ENCODE peak calls at places on chromosomes 6 and 20, in eight cellular contexts. G, D, J, B, E, M, A and K are unnamed samples. For H3K4me1, the result is how much of the 10 kb centered on the place peaks cover.

GRCh38 chr6:49504666-49505065 is 4.9 kb downstream of the GLYATL3 start:
- DNase-seq in G (no peak), D (no peak), J (no peak), B (no peak), E (no peak), M (no peak), A (no peak), K (no peak)

GRCh38 chr6:159875194-159875593 is 15.6 kb upstream of the MAS1 start:
- DNase-seq in G (no peak), D (no peak), J (no peak), B (no peak), E (no peak), M (no peak), A (no peak), K (no peak)

GRCh38 chr20:46145646-46146045 is 27.5 kb downstream of the CD40 start:
- DNase-seq in G (no peak), D (no peak), J (no peak), B (no peak), E (no peak), M (no peak), A (no peak), K (no peak)

GRCh38 chr20:44615169-44615791 is 32.9 kb downstream of the PKIG start:
- DNase-seq in G (no peak), D (no peak), J (peak), B (no peak), E (no peak), M (peak), A (peak), K (no peak)

GRCh38 chr20:25023316-25023715 is 30.8 kb upstream of the APMAP start:
- DNase-seq in G (no peak), D (no peak), J (no peak), B (no peak), E (no peak), M (no peak), A (no peak), K (peak)

GRCh38 chr6:35727206-35727934 is 9.5 kb upstream of the ARMC12 start:
- DNase-seq in G (no peak), D (peak), J (peak), B (peak), E (peak), M (peak), A (no peak), K (peak)

GRCh38 chr6:111024661-111025060 is 42.8 kb downstream of the RPF2 start:
- DNase-seq in G (no peak), D (no peak), J (no peak), B (no peak), E (no peak), M (no peak), A (no peak), K (no peak)

GRCh38 chr6:18405477-18406293 is 18.5 kb downstream of the RNF144B start:
- DNase-seq in G (peak), D (peak), J (no peak), B (no peak), E (no peak), M (peak), A (no peak), K (no peak)

GRCh38 chr20:18986895-18987580 is 173.5 kb downstream of the SCP2D1 start:
- DNase-seq in G (no peak), D (no peak), J (no peak), B (no peak), E (peak), M (no peak), A (no peak), K (no peak)

GRCh38 chr20:13183005-13183404 is 38.1 kb upstream of the ISM1 start:
- DNase-seq in G (no peak), D (peak), J (no peak), B (no peak), E (no peak), M (no peak), A (no peak), K (no peak)

GRCh38 chr20:48738094-48738398 is 89.8 kb downstream of the PREX1 start:
- DNase-seq in G (no peak), D (no peak), J (no peak), B (no peak), E (no peak), M (no peak), A (no peak), K (no peak)
- H3K4me1 ChIP-seq in G (under half), D (under half), J (under half), B (under half), E (under half), M (under half), A (under half), K (under half)

GRCh38 chr6:154499854-154500589 is 10.5 kb downstream of the CNKSR3 start:
- DNase-seq in G (no peak), D (no peak), J (no peak), B (no peak), E (no peak), M (no peak), A (no peak), K (no peak)

GRCh38 chr6:154496191-154496590 is 14.3 kb downstream of the CNKSR3 start:
- DNase-seq in G (no peak), D (no peak), J (no peak), B (no peak), E (no peak), M (no peak), A (no peak), K (no peak)

GRCh38 chr6:154494592-154494991 is 15.9 kb downstream of the CNKSR3 start:
- DNase-seq in G (no peak), D (no peak), J (no peak), B (no peak), E (no peak), M (no peak), A (no peak), K (no peak)

GRCh38 chr6:154498340-154498934 is 12.0 kb downstream of the CNKSR3 start:
- DNase-seq in G (no peak), D (peak), J (no peak), B (no peak), E (no peak), M (peak), A (no peak), K (no peak)

DNA sequence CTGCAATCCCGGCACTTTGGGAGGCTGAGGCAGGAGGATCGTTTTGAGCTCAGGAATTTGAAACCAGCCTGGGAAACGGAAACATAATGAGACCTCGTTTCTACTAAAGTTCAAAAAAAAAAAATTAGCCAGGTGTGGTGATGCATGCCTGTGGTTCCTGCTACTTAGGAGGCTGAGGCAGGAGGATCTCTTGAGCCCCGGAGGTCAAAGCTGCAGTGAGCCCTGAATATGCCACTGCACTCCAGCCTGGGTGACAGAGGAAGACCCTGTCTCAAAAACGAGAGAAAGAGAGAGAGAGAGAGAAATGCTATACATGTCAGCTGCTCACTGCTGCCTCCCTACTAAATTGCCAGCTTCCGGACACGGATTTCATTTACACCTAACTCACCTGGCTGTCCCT is 13.4 kb downstream of the CNKSR3 start:
- DNase-seq in G (no peak), D (no peak), J (no peak), B (no peak), E (no peak), M (no peak), A (no peak), K (no peak)
- H3K4me1 ChIP-seq in G (under half), D (under half), J (under half), B (under half), E (under half), M (under half), A (under half), K (under half)

DNA sequence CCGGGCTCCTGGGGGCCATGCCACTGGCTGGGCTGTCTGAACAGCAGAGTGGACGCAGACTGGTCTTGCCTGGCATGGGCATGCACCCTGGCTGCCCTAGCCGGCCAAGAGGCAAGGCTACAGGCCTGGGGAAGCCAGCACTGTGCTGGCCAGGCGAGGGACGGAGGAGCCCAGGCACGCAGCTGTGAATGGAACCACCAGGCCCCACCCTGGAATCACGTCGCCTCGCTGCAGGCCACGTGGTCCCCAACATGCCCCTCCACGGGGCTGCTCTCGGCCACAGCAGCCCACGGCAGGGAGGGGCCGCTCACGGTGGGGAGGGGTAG is 4.0 kb downstream of the UCKL1 start:
- DNase-seq in G (no peak), D (no peak), J (no peak), B (no peak), E (no peak), M (no peak), A (no peak), K (no peak)
- H3K4me1 ChIP-seq in G (half or more), D (under half), J (half or more), B (under half), E (half or more), M (under half), A (half or more), K (half or more)

GRCh38 chr6:100881707-100882040 is 545 bp upstream of the ASCC3 start:
- DNase-seq in G (peak), D (no peak), J (no peak), B (no peak), E (no peak), M (no peak), A (no peak), K (no peak)
- H3K4me1 ChIP-seq in G (under half), D (under half), J (under half), B (under half), E (under half), M (under half), A (under half), K (under half)

GRCh38 chr6:142841915-142842314 is 103.1 kb downstream of the HIVEP2 start:
- DNase-seq in G (no peak), D (no peak), J (no peak), B (no peak), E (no peak), M (no peak), A (no peak), K (no peak)
- H3K4me1 ChIP-seq in G (half or more), D (half or more), J (under half), B (under half), E (under half), M (under half), A (half or more), K (under half)

GRCh38 chr6:16322666-16323312 is 84.4 kb downstream of the GMPR start:
- DNase-seq in G (no peak), D (peak), J (peak), B (peak), E (peak), M (peak), A (peak), K (peak)
- H3K4me1 ChIP-seq in G (under half), D (under half), J (under half), B (under half), E (under half), M (under half), A (half or more), K (under half)

DNA sequence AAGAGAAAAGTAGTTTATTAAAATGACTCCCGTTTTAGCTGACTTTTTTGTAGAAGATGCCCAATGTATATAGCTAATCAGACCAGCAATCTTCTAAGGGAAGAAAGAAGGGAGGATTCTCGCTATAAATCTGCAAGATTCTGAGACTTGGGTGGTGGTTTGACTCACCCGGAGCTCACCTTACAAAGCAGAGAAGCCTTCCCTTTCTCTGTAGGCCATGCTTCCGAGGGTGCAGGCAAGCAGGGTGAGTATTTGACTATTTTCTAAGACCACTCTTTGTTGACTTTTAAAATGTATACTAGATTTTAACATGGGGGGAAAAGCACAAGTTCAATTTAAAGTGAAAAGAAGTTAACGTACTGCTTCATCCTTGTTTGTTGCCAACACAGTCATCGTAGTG is 2.7 kb downstream of the OLIG3 start:
- DNase-seq in G (no peak), D (no peak), J (no peak), B (no peak), E (no peak), M (no peak), A (no peak), K (no peak)
- H3K4me1 ChIP-seq in G (under half), D (under half), J (under half), B (under half), E (under half), M (under half), A (half or more), K (under half)

DNA sequence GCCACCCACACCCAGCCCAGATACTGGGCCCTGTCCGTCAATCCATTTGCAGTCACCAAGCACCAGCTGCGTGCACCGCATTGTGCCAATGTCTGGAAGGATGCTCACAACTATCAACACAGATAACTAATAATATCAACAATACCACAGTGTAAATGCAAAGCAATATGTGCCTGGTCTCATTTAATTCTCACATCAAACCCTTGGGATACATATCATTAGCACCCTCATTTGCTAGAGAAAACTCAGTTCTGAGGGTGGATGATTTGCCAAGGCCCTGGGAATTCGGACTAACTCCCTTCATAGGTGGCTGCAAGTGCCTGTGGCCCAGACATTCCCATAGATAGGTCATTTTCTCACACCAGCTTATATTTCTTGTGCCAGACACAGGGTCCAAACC is 14.5 kb downstream of the RIPOR3 start:
- DNase-seq in G (no peak), D (no peak), J (no peak), B (no peak), E (no peak), M (no peak), A (no peak), K (no peak)
- H3K4me1 ChIP-seq in G (half or more), D (under half), J (under half), B (under half), E (under half), M (under half), A (under half), K (under half)